ENCODE peak calls at places on chromosomes 6 and 20, in five cellular contexts. R, B, L, I and D are unnamed samples. For H3K9me3 and H3K27me3, the result is how much of the 10 kb centered on the place peaks cover.

GRCh38 chr6:52526634-52527033 is 50.2 kb downstream of the TRAM2 start:
- DNase-seq in R (no peak), B (no peak), L (no peak), I (no peak), D (peak)

GRCh38 chr6:140436023-140436811 is 1061.8 kb upstream of the CITED2 start:
- DNase-seq in R (no peak), B (no peak), L (no peak), I (no peak), D (no peak)

GRCh38 chr6:3230275-3231212 is 3.1 kb upstream of the TUBB2B start:
- DNase-seq in R (no peak), B (no peak), L (peak), I (no peak), D (no peak)

GRCh38 chr6:110944681-110945151 is 13.8 kb upstream of the GTF3C6 start:
- DNase-seq in R (no peak), B (no peak), L (peak), I (no peak), D (peak)

GRCh38 chr6:146892283-146892612 is 293.5 kb downstream of the ADGB start:
- DNase-seq in R (no peak), B (no peak), L (no peak), I (no peak), D (no peak)

GRCh38 chr6:15501806-15502450 is 160.9 kb downstream of the DTNBP1 start:
- DNase-seq in R (no peak), B (peak), L (peak), I (no peak), D (peak)

GRCh38 chr6:14665827-14666724 is 548.5 kb downstream of the CD83 start:
- DNase-seq in R (peak), B (no peak), L (no peak), I (peak), D (peak)

GRCh38 chr6:84284428-84285033 is 57.1 kb upstream of the CEP162 start:
- DNase-seq in R (no peak), B (no peak), L (peak), I (no peak), D (no peak)

GRCh38 chr6:32444433-32444832 is 4.7 kb downstream of the HLA-DRA start:
- DNase-seq in R (no peak), B (no peak), L (no peak), I (no peak), D (no peak)

GRCh38 chr6:138454976-138455706 is 44.2 kb downstream of the NHSL1 start:
- DNase-seq in R (no peak), B (no peak), L (peak), I (peak), D (no peak)

GRCh38 chr6:139515511-139515910 is 141.1 kb upstream of the CITED2 start:
- DNase-seq in R (no peak), B (no peak), L (no peak), I (no peak), D (no peak)

GRCh38 chr6:98633886-98634285 is 200.5 kb upstream of the POU3F2 start:
- DNase-seq in R (no peak), B (no peak), L (no peak), I (no peak), D (no peak)

GRCh38 chr6:105179244-105180065 is at the start of gene POPDC3:
- DNase-seq in R (no peak), B (no peak), L (no peak), I (no peak), D (peak)

GRCh38 chr6:54801669-54802068 is 44.9 kb upstream of the FAM83B start:
- DNase-seq in R (no peak), B (no peak), L (peak), I (no peak), D (no peak)

GRCh38 chr6:119340766-119341487 is 8.6 kb downstream of the MAN1A1 start:
- DNase-seq in R (no peak), B (no peak), L (no peak), I (no peak), D (no peak)

GRCh38 chr20:62753626-62754025 is 42.6 kb upstream of the MRGBP start:
- DNase-seq in R (no peak), B (no peak), L (no peak), I (peak), D (no peak)

GRCh38 chr6:6491761-6492160 is 96.8 kb upstream of the LY86 start:
- DNase-seq in R (no peak), B (no peak), L (no peak), I (no peak), D (no peak)

GRCh38 chr6:14228571-14228970 is 111.0 kb downstream of the CD83 start:
- DNase-seq in R (no peak), B (no peak), L (no peak), I (no peak), D (peak)

GRCh38 chr6:37171141-37171969 is 1.4 kb downstream of the PIM1 start:
- DNase-seq in R (no peak), B (peak), L (peak), I (peak), D (peak)

GRCh38 chr6:7235712-7236311 is 77.2 kb downstream of the SSR1 start:
- DNase-seq in R (no peak), B (no peak), L (no peak), I (no peak), D (no peak)

GRCh38 chr6:110217255-110217654 is 37.0 kb downstream of the CDC40 start:
- DNase-seq in R (no peak), B (no peak), L (no peak), I (no peak), D (no peak)

GRCh38 chr6:131251593-131252204 is 116.4 kb downstream of the AKAP7 start:
- DNase-seq in R (no peak), B (no peak), L (no peak), I (no peak), D (no peak)

GRCh38 chr20:63519765-63520593 is 586 bp upstream of the PPDPF start:
- DNase-seq in R (no peak), B (peak), L (peak), I (peak), D (peak)

DNA sequence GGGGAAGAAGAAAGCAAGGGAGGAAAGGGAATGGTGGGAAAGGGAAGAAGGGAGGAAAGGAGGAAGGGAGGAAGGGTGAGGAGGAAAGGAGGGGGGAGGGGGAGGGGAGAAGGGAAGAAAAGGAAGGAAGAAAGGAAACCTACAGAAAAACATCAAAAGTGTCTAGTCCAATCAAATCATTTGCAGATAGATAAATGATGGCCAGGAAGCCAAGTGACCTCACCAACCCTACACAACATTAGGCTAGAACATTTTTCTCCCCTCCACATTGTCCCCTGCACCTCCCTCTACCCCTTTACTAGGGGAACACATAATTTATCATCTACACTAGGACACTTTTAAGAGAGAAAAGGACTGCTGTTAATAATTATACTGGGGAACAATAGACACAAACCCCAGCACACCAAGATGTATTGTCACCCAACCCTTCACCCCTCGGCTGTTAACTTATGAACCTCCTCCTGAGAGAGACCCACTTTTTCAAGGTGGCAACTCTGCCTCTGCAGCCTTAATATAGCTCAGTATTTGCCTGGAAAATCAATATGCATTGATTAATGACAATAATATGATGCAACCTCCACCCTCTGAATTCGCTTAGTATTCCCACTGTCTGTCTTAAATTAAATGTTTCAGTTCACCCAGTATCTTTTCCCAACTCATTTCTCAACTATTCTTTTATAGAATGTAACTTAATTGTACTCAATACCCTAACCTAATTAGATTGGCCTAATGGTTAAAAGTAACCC is 231.2 kb downstream of the PTPRT start:
- DNase-seq in R (no peak), B (no peak), L (no peak), I (no peak), D (no peak)
- H3K9me3 ChIP-seq in R (under half), B (under half), L (under half), I (under half), D (under half)

GRCh38 chr6:44219053-44219814 is 2.5 kb downstream of the MYMX start:
- DNase-seq in R (peak), B (peak), L (peak), I (peak), D (no peak)
- H3K4me3 ChIP-seq in R (peak), B (peak), L (peak), I (peak), D (no peak)

GRCh38 chr20:51469578-51470520 is 72.7 kb downstream of the NFATC2 start:
- DNase-seq in R (no peak), B (peak), L (peak), I (no peak), D (no peak)

GRCh38 chr20:51469046-51469445 is 73.5 kb downstream of the NFATC2 start:
- DNase-seq in R (no peak), B (peak), L (no peak), I (no peak), D (no peak)

GRCh38 chr20:51473256-51473655 is 69.3 kb downstream of the NFATC2 start:
- DNase-seq in R (no peak), B (no peak), L (no peak), I (no peak), D (no peak)

GRCh38 chr20:51470521-51470875 is 72.0 kb downstream of the NFATC2 start:
- DNase-seq in R (no peak), B (no peak), L (no peak), I (no peak), D (no peak)

GRCh38 chr20:51470907-51471411 is 71.6 kb downstream of the NFATC2 start:
- DNase-seq in R (no peak), B (peak), L (no peak), I (no peak), D (no peak)
- H3K27me3 ChIP-seq in R (under half), B (under half), L (under half), I (under half), D (under half)

GRCh38 chr6:4815584-4815983 is 39.4 kb downstream of the CDYL start:
- DNase-seq in R (no peak), B (no peak), L (no peak), I (no peak), D (no peak)

GRCh38 chr6:4813055-4813454 is 36.9 kb downstream of the CDYL start:
- DNase-seq in R (no peak), B (no peak), L (no peak), I (no peak), D (no peak)

GRCh38 chr6:4814212-4814611 is 38.0 kb downstream of the CDYL start:
- DNase-seq in R (no peak), B (no peak), L (no peak), I (no peak), D (no peak)

GRCh38 chr6:4809999-4810918 is 34.1 kb downstream of the CDYL start:
- DNase-seq in R (no peak), B (no peak), L (peak), I (no peak), D (peak)

GRCh38 chr6:4812068-4812467 is 35.9 kb downstream of the CDYL start:
- DNase-seq in R (no peak), B (no peak), L (peak), I (no peak), D (no peak)
- H3K9me3 ChIP-seq in R (under half), B (under half), L (under half), I (under half), D (under half)

DNA sequence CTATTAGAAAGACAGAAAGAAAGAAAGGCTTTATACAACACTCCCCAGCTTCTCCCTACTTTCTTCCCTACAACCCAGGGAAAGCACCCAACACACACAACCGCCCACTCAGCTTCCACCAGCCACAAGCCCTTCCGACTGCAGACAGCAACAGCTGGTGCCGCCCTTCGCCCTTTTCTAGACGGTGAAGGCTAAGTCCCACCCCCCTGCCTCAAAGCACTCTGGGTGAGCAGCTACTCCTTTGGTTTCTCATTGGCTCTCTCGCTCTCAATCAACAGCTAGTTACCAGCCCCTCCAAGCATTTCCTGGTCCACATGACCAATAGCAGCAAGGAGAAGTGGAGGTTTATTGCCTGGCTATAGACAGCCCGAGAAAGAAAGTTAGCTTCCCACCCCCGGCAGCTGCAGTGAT is 230.1 kb upstream of the MOCS1 start:
- DNase-seq in R (no peak), B (no peak), L (no peak), I (no peak), D (peak)
- H3K4me3 ChIP-seq in R (no peak), B (no peak), L (no peak), I (no peak), D (peak)